ENCODE peak calls at places on chromosomes 4 and X, in nine cellular contexts. P is sigmoid colon, Z is HepG2, V is K562, S is A549, K is transverse colon, N is ovary, J is suprapubic skin, E is GM12878. W is an unnamed sample.

GRCh38 chrX:33205321-33205720 is 6.0 kb downstream of the DMD start:
- DNase-seq in P (no peak), Z (no peak), V (no peak), S (no peak), K (no peak), N (no peak), J (no peak), E (no peak), W (no peak)

GRCh38 chrX:31213941-31214340 is 142.1 kb upstream of the FTHL17 start:
- DNase-seq in P (no peak), Z (no peak), V (peak), S (no peak), K (no peak), N (no peak), J (no peak), E (no peak), W (no peak)

GRCh38 chrX:41457618-41458192 is 10.6 kb downstream of the NYX start:
- DNase-seq in P (peak), Z (no peak), V (peak), S (no peak), K (no peak), N (no peak), J (no peak), E (no peak), W (no peak)

GRCh38 chr4:64271601-64272081 is 137.6 kb downstream of the TECRL start:
- DNase-seq in P (no peak), Z (peak), V (no peak), S (peak), K (no peak), N (peak), J (no peak), E (no peak), W (no peak)

GRCh38 chrX:150199803-150200202 is 163.3 kb upstream of the MAMLD1 start:
- DNase-seq in P (no peak), Z (no peak), V (no peak), S (no peak), K (no peak), N (no peak), J (no peak), E (no peak), W (no peak)

GRCh38 chrX:109795682-109796081 is 62.6 kb upstream of the ACSL4 start:
- DNase-seq in P (no peak), Z (no peak), V (no peak), S (no peak), K (no peak), N (no peak), J (no peak), E (no peak), W (no peak)

GRCh38 chr4:76803522-76803921 is 94.4 kb downstream of the SOWAHB start:
- DNase-seq in P (no peak), Z (no peak), V (peak), S (no peak), K (no peak), N (peak), J (no peak), E (no peak), W (no peak)

GRCh38 chr4:138788857-138789256 is 226.7 kb upstream of the NOCT start:
- DNase-seq in P (no peak), Z (no peak), V (peak), S (no peak), K (no peak), N (no peak), J (no peak), E (no peak), W (no peak)

GRCh38 chrX:80216086-80216485 is 201.5 kb downstream of the TBX22 start:
- DNase-seq in P (no peak), Z (no peak), V (no peak), S (peak), K (no peak), N (no peak), J (no peak), E (no peak), W (no peak)

GRCh38 chr4:108148316-108148715 is 20.4 kb downstream of the LEF1 start:
- DNase-seq in P (no peak), Z (no peak), V (peak), S (no peak), K (no peak), N (no peak), J (no peak), E (no peak), W (no peak)

GRCh38 chrX:74343970-74344622 is 40.1 kb downstream of the ZCCHC13 start:
- DNase-seq in P (no peak), Z (peak), V (peak), S (peak), K (peak), N (no peak), J (no peak), E (peak), W (no peak)

GRCh38 chr4:41359836-41360213 is 103.1 kb downstream of the UCHL1 start:
- DNase-seq in P (no peak), Z (no peak), V (no peak), S (no peak), K (no peak), N (no peak), J (no peak), E (no peak), W (no peak)

GRCh38 chr4:26065833-26066232 is 151.8 kb downstream of the SMIM20 start:
- DNase-seq in P (no peak), Z (no peak), V (no peak), S (no peak), K (no peak), N (no peak), J (no peak), E (no peak), W (no peak)

GRCh38 chr4:72286185-72286584 is 254.4 kb downstream of the NPFFR2 start:
- DNase-seq in P (no peak), Z (no peak), V (no peak), S (no peak), K (no peak), N (no peak), J (no peak), E (no peak), W (no peak)

GRCh38 chrX:56564182-56564885 is 907 bp downstream of the UBQLN2 start:
- DNase-seq in P (no peak), Z (peak), V (peak), S (no peak), K (peak), N (peak), J (no peak), E (no peak), W (peak)

GRCh38 chr4:142331132-142331531 is 515.0 kb downstream of the INPP4B start:
- DNase-seq in P (no peak), Z (no peak), V (no peak), S (no peak), K (no peak), N (no peak), J (no peak), E (no peak), W (no peak)

GRCh38 chr4:156999175-156999517 is 27.5 kb upstream of the PDGFC start:
- DNase-seq in P (no peak), Z (peak), V (no peak), S (peak), K (peak), N (no peak), J (no peak), E (no peak), W (no peak)

GRCh38 chr4:186190456-186191265 is 706 bp upstream of the CYP4V2 start:
- DNase-seq in P (peak), Z (no peak), V (peak), S (peak), K (peak), N (no peak), J (no peak), E (no peak), W (peak)

GRCh38 chr4:47831026-47831689 is 6.7 kb downstream of the CORIN start:
- DNase-seq in P (no peak), Z (no peak), V (no peak), S (no peak), K (no peak), N (no peak), J (no peak), E (no peak), W (no peak)

GRCh38 chr4:112706840-112707207 is 69.9 kb downstream of the LARP7 start:
- DNase-seq in P (no peak), Z (no peak), V (no peak), S (no peak), K (no peak), N (no peak), J (no peak), E (no peak), W (no peak)

GRCh38 chrX:69069876-69070275 is 95.4 kb downstream of the PJA1 start:
- DNase-seq in P (no peak), Z (no peak), V (no peak), S (no peak), K (no peak), N (no peak), J (peak), E (no peak), W (no peak)

GRCh38 chrX:14936561-14936960 is 63.3 kb downstream of the MOSPD2 start:
- DNase-seq in P (no peak), Z (no peak), V (peak), S (peak), K (no peak), N (no peak), J (no peak), E (no peak), W (no peak)
- TF ChIP-seq EP300 in P (no peak), Z (no peak), V (no peak), S (no peak), K (no peak), N (no peak), J (no peak), E (no peak), W (no peak)

GRCh38 chr4:6880691-6881090 is 28.9 kb upstream of the TBC1D14 start:
- DNase-seq in P (no peak), Z (no peak), V (no peak), S (no peak), K (no peak), N (no peak), J (no peak), E (no peak), W (no peak)

GRCh38 chr4:6877070-6877469 is 32.6 kb upstream of the TBC1D14 start:
- DNase-seq in P (no peak), Z (no peak), V (no peak), S (no peak), K (no peak), N (no peak), J (no peak), E (no peak), W (no peak)

GRCh38 chr4:6876440-6876839 is 33.2 kb upstream of the TBC1D14 start:
- DNase-seq in P (no peak), Z (no peak), V (no peak), S (no peak), K (no peak), N (no peak), J (no peak), E (no peak), W (no peak)

GRCh38 chr4:6875431-6875831 is 34.2 kb upstream of the TBC1D14 start:
- DNase-seq in P (no peak), Z (no peak), V (no peak), S (no peak), K (no peak), N (no peak), J (no peak), E (no peak), W (peak)

GRCh38 chr4:6878451-6879059 is 31.1 kb upstream of the TBC1D14 start:
- DNase-seq in P (no peak), Z (no peak), V (no peak), S (no peak), K (no peak), N (no peak), J (no peak), E (no peak), W (no peak)
- TF ChIP-seq EP300 in P (no peak), Z (no peak), V (no peak), S (no peak), K (no peak), N (no peak), J (no peak), E (no peak), W (no peak)

GRCh38 chr4:111031180-111031579 is 408.3 kb upstream of the PITX2 start:
- DNase-seq in P (no peak), Z (no peak), V (no peak), S (no peak), K (no peak), N (no peak), J (no peak), E (no peak), W (no peak)
- TF ChIP-seq EP300 in P (no peak), Z (no peak), V (no peak), S (no peak), K (no peak), N (no peak), J (no peak), E (no peak), W (no peak)

DNA sequence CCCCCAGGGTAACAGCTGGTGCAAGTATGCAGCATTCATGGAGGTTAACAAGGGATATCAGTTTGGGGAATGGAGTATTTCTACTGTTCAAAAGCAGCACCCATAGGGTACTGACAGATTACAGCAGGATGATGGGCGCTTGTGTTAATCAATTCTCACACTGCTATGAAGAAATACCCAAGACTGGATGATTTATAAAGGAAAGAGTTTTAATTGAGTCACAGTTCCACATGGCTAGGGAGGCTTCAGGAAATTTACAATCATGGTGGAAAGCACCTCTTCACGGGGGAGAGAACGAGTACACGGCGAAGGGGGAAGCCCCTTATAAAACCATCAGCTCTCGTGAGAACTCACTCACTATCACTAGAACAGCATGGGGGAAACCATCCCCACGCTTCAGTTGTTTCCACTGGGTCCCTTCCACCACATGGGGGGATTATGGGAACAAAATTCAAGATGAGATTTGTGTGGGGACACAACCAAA is 64.1 kb downstream of the TNIP2 start:
- DNase-seq in P (no peak), Z (no peak), V (no peak), S (no peak), K (no peak), N (no peak), J (no peak), E (peak), W (no peak)
- TF ChIP-seq EP300 in P (no peak), Z (no peak), V (no peak), S (no peak), K (no peak), N (no peak), J (no peak), E (no peak), W (no peak)

W was measured in tibial nerve.